ENCODE peak calls at places on chromosomes 16 and 17, in five cellular contexts. One of them, this sample, is unnamed.

GRCh38 chr17:76824103-76824502 is 44.1 kb upstream of the MGAT5B start:
- DNase-seq in effector CD4-positive, alpha-beta T cell: no peak
- DNase-seq in activated CD4-positive, alpha-beta T cell treated with anti-CD3 and anti-CD28 coated beads, Interleukin-2, amount 10 ng/mL, durations not matched to agents 7 days and 5 days: no peak
- DNase-seq in CD8-positive, alpha-beta T cell: no peak
- DNase-seq in non-pigmented ciliary epithelial cell: no peak
- DNase-seq in this sample: no peak

GRCh38 chr17:1412185-1413110 is 12.4 kb upstream of the YWHAE start:
- DNase-seq in CD8-positive, alpha-beta T cell: no peak
- DNase-seq in activated CD4-positive, alpha-beta T cell treated with anti-CD3 and anti-CD28 coated beads, Interleukin-2, amount 10 ng/mL, durations not matched to agents 7 days and 5 days: no peak
- DNase-seq in non-pigmented ciliary epithelial cell: no peak
- DNase-seq in effector CD4-positive, alpha-beta T cell: no peak
- DNase-seq in this sample: no peak

GRCh38 chr17:34711646-34712045 is 132.3 kb downstream of the TMEM132E start:
- DNase-seq in activated CD4-positive, alpha-beta T cell treated with anti-CD3 and anti-CD28 coated beads, Interleukin-2, amount 10 ng/mL, durations not matched to agents 7 days and 5 days: no peak
- DNase-seq in non-pigmented ciliary epithelial cell: no peak
- DNase-seq in effector CD4-positive, alpha-beta T cell: no peak
- DNase-seq in CD8-positive, alpha-beta T cell: no peak
- DNase-seq in this sample: no peak

GRCh38 chr16:80197790-80198201 is 343.0 kb upstream of the DYNLRB2 start:
- DNase-seq in activated CD4-positive, alpha-beta T cell treated with anti-CD3 and anti-CD28 coated beads, Interleukin-2, amount 10 ng/mL, durations not matched to agents 7 days and 5 days: no peak
- DNase-seq in CD8-positive, alpha-beta T cell: no peak
- DNase-seq in non-pigmented ciliary epithelial cell: peak; percentile 75
- DNase-seq in effector CD4-positive, alpha-beta T cell: no peak
- DNase-seq in this sample: no peak

GRCh38 chr17:7841309-7841621 is 7.2 kb downstream of the KDM6B start:
- DNase-seq in non-pigmented ciliary epithelial cell: no peak
- DNase-seq in CD8-positive, alpha-beta T cell: no peak
- DNase-seq in effector CD4-positive, alpha-beta T cell: peak; percentile 96
- DNase-seq in activated CD4-positive, alpha-beta T cell treated with anti-CD3 and anti-CD28 coated beads, Interleukin-2, amount 10 ng/mL, durations not matched to agents 7 days and 5 days: no peak
- DNase-seq in this sample: no peak

GRCh38 chr16:1543085-1543896 is 9.8 kb downstream of the TMEM204 start:
- DNase-seq in effector CD4-positive, alpha-beta T cell: no peak
- DNase-seq in non-pigmented ciliary epithelial cell: peak; percentile 48
- DNase-seq in CD8-positive, alpha-beta T cell: no peak
- DNase-seq in activated CD4-positive, alpha-beta T cell treated with anti-CD3 and anti-CD28 coated beads, Interleukin-2, amount 10 ng/mL, durations not matched to agents 7 days and 5 days: peak; percentile 54
- DNase-seq in this sample: peak; percentile 27

GRCh38 chr17:82843904-82844640 is 4.2 kb upstream of the ZNF750 start:
- DNase-seq in effector CD4-positive, alpha-beta T cell: no peak
- DNase-seq in CD8-positive, alpha-beta T cell: no peak
- DNase-seq in non-pigmented ciliary epithelial cell: no peak
- DNase-seq in activated CD4-positive, alpha-beta T cell treated with anti-CD3 and anti-CD28 coated beads, Interleukin-2, amount 10 ng/mL, durations not matched to agents 7 days and 5 days: no peak
- DNase-seq in this sample: no peak

GRCh38 chr17:81821603-81822311 is 11.3 kb downstream of the MCRIP1 start:
- DNase-seq in non-pigmented ciliary epithelial cell: no peak
- DNase-seq in effector CD4-positive, alpha-beta T cell: no peak
- DNase-seq in activated CD4-positive, alpha-beta T cell treated with anti-CD3 and anti-CD28 coated beads, Interleukin-2, amount 10 ng/mL, durations not matched to agents 7 days and 5 days: peak; percentile 22
- DNase-seq in CD8-positive, alpha-beta T cell: no peak
- DNase-seq in this sample: peak; percentile 70

GRCh38 chr17:37450090-37450489 is 39.6 kb upstream of the DUSP14 start:
- DNase-seq in effector CD4-positive, alpha-beta T cell: no peak
- DNase-seq in non-pigmented ciliary epithelial cell: no peak
- DNase-seq in activated CD4-positive, alpha-beta T cell treated with anti-CD3 and anti-CD28 coated beads, Interleukin-2, amount 10 ng/mL, durations not matched to agents 7 days and 5 days: no peak
- DNase-seq in CD8-positive, alpha-beta T cell: no peak
- DNase-seq in this sample: no peak

GRCh38 chr17:79618383-79619067 is 7.7 kb upstream of the RBFOX3 start:
- DNase-seq in non-pigmented ciliary epithelial cell: no peak
- DNase-seq in CD8-positive, alpha-beta T cell: no peak
- DNase-seq in activated CD4-positive, alpha-beta T cell treated with anti-CD3 and anti-CD28 coated beads, Interleukin-2, amount 10 ng/mL, durations not matched to agents 7 days and 5 days: no peak
- DNase-seq in effector CD4-positive, alpha-beta T cell: no peak
- DNase-seq in this sample: no peak

GRCh38 chr17:31513731-31514427 is 122.4 kb downstream of the RAB11FIP4 start:
- DNase-seq in CD8-positive, alpha-beta T cell: no peak
- DNase-seq in effector CD4-positive, alpha-beta T cell: no peak
- DNase-seq in non-pigmented ciliary epithelial cell: no peak
- DNase-seq in activated CD4-positive, alpha-beta T cell treated with anti-CD3 and anti-CD28 coated beads, Interleukin-2, amount 10 ng/mL, durations not matched to agents 7 days and 5 days: no peak
- DNase-seq in this sample: no peak

GRCh38 chr17:21460358-21460757 is 84.2 kb downstream of the KCNJ12 start:
- DNase-seq in non-pigmented ciliary epithelial cell: peak; percentile 54
- DNase-seq in CD8-positive, alpha-beta T cell: no peak
- DNase-seq in effector CD4-positive, alpha-beta T cell: no peak
- DNase-seq in activated CD4-positive, alpha-beta T cell treated with anti-CD3 and anti-CD28 coated beads, Interleukin-2, amount 10 ng/mL, durations not matched to agents 7 days and 5 days: no peak
- DNase-seq in this sample: no peak

GRCh38 chr16:87393680-87394055 is 1.5 kb downstream of the MAP1LC3B start:
- DNase-seq in effector CD4-positive, alpha-beta T cell: no peak
- DNase-seq in activated CD4-positive, alpha-beta T cell treated with anti-CD3 and anti-CD28 coated beads, Interleukin-2, amount 10 ng/mL, durations not matched to agents 7 days and 5 days: no peak
- DNase-seq in non-pigmented ciliary epithelial cell: no peak
- DNase-seq in CD8-positive, alpha-beta T cell: no peak
- DNase-seq in this sample: no peak

GRCh38 chr17:60315650-60316049 is 76.3 kb downstream of the USP32 start:
- DNase-seq in activated CD4-positive, alpha-beta T cell treated with anti-CD3 and anti-CD28 coated beads, Interleukin-2, amount 10 ng/mL, durations not matched to agents 7 days and 5 days: no peak
- DNase-seq in non-pigmented ciliary epithelial cell: no peak
- DNase-seq in CD8-positive, alpha-beta T cell: no peak
- DNase-seq in effector CD4-positive, alpha-beta T cell: no peak
- DNase-seq in this sample: peak; percentile 22

GRCh38 chr16:1150511-1150982 is 2.4 kb upstream of the CACNA1H start:
- DNase-seq in CD8-positive, alpha-beta T cell: no peak
- DNase-seq in effector CD4-positive, alpha-beta T cell: no peak
- DNase-seq in activated CD4-positive, alpha-beta T cell treated with anti-CD3 and anti-CD28 coated beads, Interleukin-2, amount 10 ng/mL, durations not matched to agents 7 days and 5 days: peak; percentile 15
- DNase-seq in non-pigmented ciliary epithelial cell: no peak
- DNase-seq in this sample: peak; percentile 42

GRCh38 chr17:63486317-63487013 is 9.6 kb downstream of the ACE start:
- DNase-seq in CD8-positive, alpha-beta T cell: no peak
- DNase-seq in activated CD4-positive, alpha-beta T cell treated with anti-CD3 and anti-CD28 coated beads, Interleukin-2, amount 10 ng/mL, durations not matched to agents 7 days and 5 days: no peak
- DNase-seq in effector CD4-positive, alpha-beta T cell: no peak
- DNase-seq in non-pigmented ciliary epithelial cell: no peak
- DNase-seq in this sample: no peak

GRCh38 chr17:82844796-82845162 is 5.0 kb upstream of the ZNF750 start:
- DNase-seq in non-pigmented ciliary epithelial cell: no peak
- DNase-seq in effector CD4-positive, alpha-beta T cell: no peak
- DNase-seq in CD8-positive, alpha-beta T cell: no peak
- DNase-seq in activated CD4-positive, alpha-beta T cell treated with anti-CD3 and anti-CD28 coated beads, Interleukin-2, amount 10 ng/mL, durations not matched to agents 7 days and 5 days: no peak
- DNase-seq in this sample: no peak

GRCh38 chr16:54009464-54010176 is 277.0 kb downstream of the IRX3 start:
- DNase-seq in CD8-positive, alpha-beta T cell: no peak
- DNase-seq in non-pigmented ciliary epithelial cell: no peak
- DNase-seq in activated CD4-positive, alpha-beta T cell treated with anti-CD3 and anti-CD28 coated beads, Interleukin-2, amount 10 ng/mL, durations not matched to agents 7 days and 5 days: no peak
- DNase-seq in effector CD4-positive, alpha-beta T cell: no peak
- DNase-seq in this sample: no peak

GRCh38 chr17:8144401-8145295 is 7.6 kb downstream of the PER1 start:
- DNase-seq in effector CD4-positive, alpha-beta T cell: no peak
- DNase-seq in non-pigmented ciliary epithelial cell: no peak
- DNase-seq in activated CD4-positive, alpha-beta T cell treated with anti-CD3 and anti-CD28 coated beads, Interleukin-2, amount 10 ng/mL, durations not matched to agents 7 days and 5 days: no peak
- DNase-seq in CD8-positive, alpha-beta T cell: no peak
- DNase-seq in this sample: no peak

GRCh38 chr17:73872816-73873215 is 228.6 kb upstream of the SDK2 start:
- DNase-seq in non-pigmented ciliary epithelial cell: no peak
- DNase-seq in activated CD4-positive, alpha-beta T cell treated with anti-CD3 and anti-CD28 coated beads, Interleukin-2, amount 10 ng/mL, durations not matched to agents 7 days and 5 days: no peak
- DNase-seq in CD8-positive, alpha-beta T cell: no peak
- DNase-seq in effector CD4-positive, alpha-beta T cell: no peak
- DNase-seq in this sample: no peak

GRCh38 chr17:48993305-48993704 is 3.9 kb upstream of the IGF2BP1 start:
- DNase-seq in non-pigmented ciliary epithelial cell: no peak
- DNase-seq in activated CD4-positive, alpha-beta T cell treated with anti-CD3 and anti-CD28 coated beads, Interleukin-2, amount 10 ng/mL, durations not matched to agents 7 days and 5 days: no peak
- DNase-seq in effector CD4-positive, alpha-beta T cell: no peak
- DNase-seq in CD8-positive, alpha-beta T cell: no peak
- DNase-seq in this sample: no peak

GRCh38 chr16:10871157-10871991 is 5.6 kb upstream of the CIITA start:
- DNase-seq in non-pigmented ciliary epithelial cell: peak; percentile 76
- DNase-seq in CD8-positive, alpha-beta T cell: no peak
- DNase-seq in activated CD4-positive, alpha-beta T cell treated with anti-CD3 and anti-CD28 coated beads, Interleukin-2, amount 10 ng/mL, durations not matched to agents 7 days and 5 days: peak; percentile 74
- DNase-seq in effector CD4-positive, alpha-beta T cell: no peak
- DNase-seq in this sample: no peak

GRCh38 chr16:53614346-53614745 is 89.3 kb downstream of the RPGRIP1L start:
- DNase-seq in non-pigmented ciliary epithelial cell: no peak
- DNase-seq in CD8-positive, alpha-beta T cell: no peak
- DNase-seq in effector CD4-positive, alpha-beta T cell: no peak
- DNase-seq in activated CD4-positive, alpha-beta T cell treated with anti-CD3 and anti-CD28 coated beads, Interleukin-2, amount 10 ng/mL, durations not matched to agents 7 days and 5 days: no peak
- DNase-seq in this sample: no peak

GRCh38 chr16:11224096-11224893 is 31.7 kb downstream of the SOCS1 start:
- DNase-seq in activated CD4-positive, alpha-beta T cell treated with anti-CD3 and anti-CD28 coated beads, Interleukin-2, amount 10 ng/mL, durations not matched to agents 7 days and 5 days: peak; percentile 81
- DNase-seq in effector CD4-positive, alpha-beta T cell: peak; percentile 27
- DNase-seq in non-pigmented ciliary epithelial cell: no peak
- DNase-seq in CD8-positive, alpha-beta T cell: peak; percentile 39
- DNase-seq in this sample: peak; percentile 86

GRCh38 chr17:3985800-3986199 is 21.6 kb upstream of the ATP2A3 start:
- DNase-seq in non-pigmented ciliary epithelial cell: no peak
- DNase-seq in effector CD4-positive, alpha-beta T cell: no peak
- DNase-seq in CD8-positive, alpha-beta T cell: no peak
- DNase-seq in activated CD4-positive, alpha-beta T cell treated with anti-CD3 and anti-CD28 coated beads, Interleukin-2, amount 10 ng/mL, durations not matched to agents 7 days and 5 days: no peak
- DNase-seq in this sample: no peak

GRCh38 chr16:24141466-24141865 is 114.7 kb upstream of the CACNG3 start:
- DNase-seq in CD8-positive, alpha-beta T cell: no peak
- DNase-seq in non-pigmented ciliary epithelial cell: no peak
- DNase-seq in effector CD4-positive, alpha-beta T cell: no peak
- DNase-seq in activated CD4-positive, alpha-beta T cell treated with anti-CD3 and anti-CD28 coated beads, Interleukin-2, amount 10 ng/mL, durations not matched to agents 7 days and 5 days: no peak
- DNase-seq in this sample: no peak